ENCODE peak calls at places on chromosomes 1 and 21, in nine cellular contexts. One of them, this sample, is unnamed.

GRCh38 chr1:209319549-209319948 is 264.0 kb upstream of the CAMK1G start:
- DNase-seq in esophagus muscularis mucosa: no peak
- DNase-seq in brain microvascular endothelial cell: peak; percentile 24
- DNase-seq in neuronal stem cell: no peak
- DNase-seq in iPS DF 6.9: no peak
- DNase-seq in aorta: no peak
- DNase-seq in cardiac fibroblast: no peak
- DNase-seq in sigmoid colon: no peak
- DNase-seq in astrocyte of the spinal cord: no peak
- DNase-seq in this sample: no peak

GRCh38 chr1:9593147-9593491 is 4.4 kb downstream of the TMEM201 start:
- DNase-seq in neuronal stem cell: no peak
- DNase-seq in esophagus muscularis mucosa: no peak
- DNase-seq in aorta: no peak
- DNase-seq in iPS DF 6.9: no peak
- DNase-seq in cardiac fibroblast: no peak
- DNase-seq in astrocyte of the spinal cord: no peak
- DNase-seq in sigmoid colon: no peak
- DNase-seq in brain microvascular endothelial cell: no peak
- DNase-seq in this sample: no peak

GRCh38 chr1:61361971-61362370 is 279.6 kb downstream of the NFIA start:
- DNase-seq in esophagus muscularis mucosa: no peak
- DNase-seq in brain microvascular endothelial cell: no peak
- DNase-seq in astrocyte of the spinal cord: no peak
- DNase-seq in cardiac fibroblast: no peak
- DNase-seq in sigmoid colon: no peak
- DNase-seq in aorta: no peak
- DNase-seq in neuronal stem cell: no peak
- DNase-seq in iPS DF 6.9: no peak
- DNase-seq in this sample: no peak

GRCh38 chr1:25054526-25054925 is 124.5 kb upstream of the RUNX3 start:
- DNase-seq in astrocyte of the spinal cord: no peak
- DNase-seq in cardiac fibroblast: no peak
- DNase-seq in brain microvascular endothelial cell: no peak
- DNase-seq in neuronal stem cell: no peak
- DNase-seq in sigmoid colon: no peak
- DNase-seq in esophagus muscularis mucosa: no peak
- DNase-seq in aorta: no peak
- DNase-seq in iPS DF 6.9: no peak
- DNase-seq in this sample: no peak

GRCh38 chr1:151839457-151840409 is at the start of gene C2CD4D:
- DNase-seq in sigmoid colon: no peak
- DNase-seq in aorta: peak; percentile 50
- DNase-seq in neuronal stem cell: peak; percentile 53
- DNase-seq in brain microvascular endothelial cell: no peak
- DNase-seq in cardiac fibroblast: no peak
- DNase-seq in astrocyte of the spinal cord: no peak
- DNase-seq in esophagus muscularis mucosa: no peak
- DNase-seq in iPS DF 6.9: no peak
- DNase-seq in this sample: no peak

GRCh38 chr1:206693592-206693991 is 8.9 kb downstream of the MAPKAPK2 start:
- DNase-seq in iPS DF 6.9: no peak
- DNase-seq in brain microvascular endothelial cell: peak; percentile 64
- DNase-seq in astrocyte of the spinal cord: peak; percentile 70
- DNase-seq in sigmoid colon: peak; percentile 75
- DNase-seq in cardiac fibroblast: no peak
- DNase-seq in aorta: peak; percentile 78
- DNase-seq in neuronal stem cell: no peak
- DNase-seq in esophagus muscularis mucosa: no peak
- DNase-seq in this sample: peak; percentile 71

GRCh38 chr1:96945509-96946084 is 224.0 kb downstream of the PTBP2 start:
- DNase-seq in brain microvascular endothelial cell: no peak
- DNase-seq in neuronal stem cell: no peak
- DNase-seq in sigmoid colon: no peak
- DNase-seq in astrocyte of the spinal cord: no peak
- DNase-seq in aorta: no peak
- DNase-seq in iPS DF 6.9: no peak
- DNase-seq in esophagus muscularis mucosa: no peak
- DNase-seq in cardiac fibroblast: peak; percentile 13
- DNase-seq in this sample: peak; percentile 13

GRCh38 chr21:30615199-30615598 is 1.0 kb upstream of the KRTAP20-1 start:
- DNase-seq in astrocyte of the spinal cord: no peak
- DNase-seq in neuronal stem cell: no peak
- DNase-seq in esophagus muscularis mucosa: no peak
- DNase-seq in aorta: no peak
- DNase-seq in iPS DF 6.9: no peak
- DNase-seq in cardiac fibroblast: no peak
- DNase-seq in brain microvascular endothelial cell: no peak
- DNase-seq in sigmoid colon: no peak
- DNase-seq in this sample: no peak

GRCh38 chr1:25569599-25570458 is 26.4 kb downstream of the LDLRAP1 start:
- DNase-seq in iPS DF 6.9: no peak
- DNase-seq in astrocyte of the spinal cord: no peak
- DNase-seq in cardiac fibroblast: peak; percentile 30
- DNase-seq in aorta: no peak
- DNase-seq in brain microvascular endothelial cell: no peak
- DNase-seq in neuronal stem cell: no peak
- DNase-seq in esophagus muscularis mucosa: no peak
- DNase-seq in sigmoid colon: no peak
- DNase-seq in this sample: no peak

GRCh38 chr21:37060296-37060695 is 12.6 kb downstream of the PIGP start:
- DNase-seq in brain microvascular endothelial cell: peak; percentile 98
- DNase-seq in iPS DF 6.9: no peak
- DNase-seq in sigmoid colon: no peak
- DNase-seq in esophagus muscularis mucosa: no peak
- DNase-seq in cardiac fibroblast: peak; percentile 94
- DNase-seq in neuronal stem cell: no peak
- DNase-seq in astrocyte of the spinal cord: peak; percentile 99
- DNase-seq in aorta: no peak
- DNase-seq in this sample: peak; percentile 86

GRCh38 chr1:36157115-36157903 is 1.3 kb downstream of the MAP7D1 start:
- DNase-seq in cardiac fibroblast: peak; percentile 47
- DNase-seq in neuronal stem cell: no peak
- DNase-seq in sigmoid colon: no peak
- DNase-seq in esophagus muscularis mucosa: no peak
- DNase-seq in astrocyte of the spinal cord: no peak
- DNase-seq in iPS DF 6.9: no peak
- DNase-seq in brain microvascular endothelial cell: peak; percentile 12
- DNase-seq in aorta: no peak
- DNase-seq in this sample: no peak

GRCh38 chr1:156490401-156491032 is 10.1 kb downstream of the MEF2D start:
- DNase-seq in astrocyte of the spinal cord: no peak
- DNase-seq in neuronal stem cell: no peak
- DNase-seq in cardiac fibroblast: no peak
- DNase-seq in brain microvascular endothelial cell: no peak
- DNase-seq in iPS DF 6.9: no peak
- DNase-seq in sigmoid colon: no peak
- DNase-seq in aorta: peak; percentile 69
- DNase-seq in esophagus muscularis mucosa: no peak
- DNase-seq in this sample: no peak
- H3K4me3 ChIP-seq in astrocyte of the spinal cord: no peak overlapping the region
- H3K4me3 ChIP-seq in neuronal stem cell: no peak overlapping the region
- H3K4me3 ChIP-seq in cardiac fibroblast: no peak overlapping the region
- H3K4me3 ChIP-seq in brain microvascular endothelial cell: no peak overlapping the region
- H3K4me3 ChIP-seq in iPS DF 6.9: no peak overlapping the region
- H3K4me3 ChIP-seq in sigmoid colon: peak overlapping the region; percentile 41
- H3K4me3 ChIP-seq in aorta: peak overlapping the region; percentile 1
- H3K4me3 ChIP-seq in esophagus muscularis mucosa: peak overlapping the region; percentile 42
- H3K4me3 ChIP-seq in this sample: peak overlapping the region; percentile 35

GRCh38 chr21:29303301-29303700 is 4.6 kb downstream of the BACH1 start:
- DNase-seq in aorta: no peak
- DNase-seq in iPS DF 6.9: no peak
- DNase-seq in astrocyte of the spinal cord: no peak
- DNase-seq in brain microvascular endothelial cell: no peak
- DNase-seq in esophagus muscularis mucosa: no peak
- DNase-seq in neuronal stem cell: no peak
- DNase-seq in cardiac fibroblast: no peak
- DNase-seq in sigmoid colon: no peak
- DNase-seq in this sample: no peak
- H3K4me3 ChIP-seq in aorta: no peak overlapping the region
- H3K4me3 ChIP-seq in iPS DF 6.9: no peak overlapping the region
- H3K4me3 ChIP-seq in astrocyte of the spinal cord: no peak overlapping the region
- H3K4me3 ChIP-seq in brain microvascular endothelial cell: peak overlapping the region; percentile 69
- H3K4me3 ChIP-seq in esophagus muscularis mucosa: no peak overlapping the region
- H3K4me3 ChIP-seq in neuronal stem cell: no peak overlapping the region
- H3K4me3 ChIP-seq in cardiac fibroblast: no peak overlapping the region
- H3K4me3 ChIP-seq in sigmoid colon: no peak overlapping the region
- H3K4me3 ChIP-seq in this sample: no peak overlapping the region

GRCh38 chr1:111671849-111672248 is 52.3 kb downstream of the RAP1A start:
- DNase-seq in cardiac fibroblast: no peak
- DNase-seq in sigmoid colon: no peak
- DNase-seq in aorta: no peak
- DNase-seq in iPS DF 6.9: no peak
- DNase-seq in esophagus muscularis mucosa: no peak
- DNase-seq in brain microvascular endothelial cell: no peak
- DNase-seq in neuronal stem cell: no peak
- DNase-seq in astrocyte of the spinal cord: no peak
- DNase-seq in this sample: no peak

GRCh38 chr1:111672338-111672737 is 52.7 kb downstream of the RAP1A start:
- DNase-seq in aorta: no peak
- DNase-seq in astrocyte of the spinal cord: no peak
- DNase-seq in cardiac fibroblast: no peak
- DNase-seq in brain microvascular endothelial cell: no peak
- DNase-seq in neuronal stem cell: no peak
- DNase-seq in sigmoid colon: no peak
- DNase-seq in esophagus muscularis mucosa: no peak
- DNase-seq in iPS DF 6.9: no peak
- DNase-seq in this sample: peak; percentile 42

GRCh38 chr1:111679541-111679940 is 59.7 kb downstream of the INKA2 start:
- DNase-seq in brain microvascular endothelial cell: no peak
- DNase-seq in iPS DF 6.9: no peak
- DNase-seq in neuronal stem cell: no peak
- DNase-seq in astrocyte of the spinal cord: no peak
- DNase-seq in esophagus muscularis mucosa: no peak
- DNase-seq in sigmoid colon: no peak
- DNase-seq in cardiac fibroblast: no peak
- DNase-seq in aorta: no peak
- DNase-seq in this sample: no peak

DNA sequence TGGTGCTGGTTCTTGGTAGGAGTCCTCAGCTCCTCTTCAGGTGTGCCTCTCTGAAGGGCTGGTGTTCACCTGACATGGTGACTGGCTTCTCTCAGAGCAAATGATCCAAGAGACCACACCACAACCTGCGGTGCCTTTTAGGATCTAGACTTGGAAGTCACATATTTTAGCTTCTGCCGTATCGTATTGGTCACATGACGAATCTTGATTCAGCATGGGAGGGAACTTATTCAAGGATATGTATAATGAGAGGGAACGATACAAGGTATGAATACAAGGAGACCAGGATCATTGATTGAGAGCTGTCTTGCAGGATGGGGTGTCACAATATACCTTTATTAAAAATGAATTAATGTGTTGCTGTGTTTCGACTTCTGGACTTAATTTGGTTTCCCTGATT is 58.0 kb downstream of the RAP1A start:
- DNase-seq in astrocyte of the spinal cord: no peak
- DNase-seq in sigmoid colon: no peak
- DNase-seq in esophagus muscularis mucosa: no peak
- DNase-seq in iPS DF 6.9: no peak
- DNase-seq in neuronal stem cell: no peak
- DNase-seq in brain microvascular endothelial cell: no peak
- DNase-seq in aorta: no peak
- DNase-seq in cardiac fibroblast: no peak
- DNase-seq in this sample: no peak
- H3K4me3 ChIP-seq in astrocyte of the spinal cord: no peak overlapping the region
- H3K4me3 ChIP-seq in sigmoid colon: no peak overlapping the region
- H3K4me3 ChIP-seq in esophagus muscularis mucosa: no peak overlapping the region
- H3K4me3 ChIP-seq in iPS DF 6.9: no peak overlapping the region
- H3K4me3 ChIP-seq in neuronal stem cell: no peak overlapping the region
- H3K4me3 ChIP-seq in brain microvascular endothelial cell: no peak overlapping the region
- H3K4me3 ChIP-seq in aorta: no peak overlapping the region
- H3K4me3 ChIP-seq in cardiac fibroblast: no peak overlapping the region
- H3K4me3 ChIP-seq in this sample: no peak overlapping the region

GRCh38 chr1:208252126-208252853 is 8.1 kb upstream of the PLXNA2 start:
- DNase-seq in aorta: no peak
- DNase-seq in iPS DF 6.9: no peak
- DNase-seq in neuronal stem cell: no peak
- DNase-seq in sigmoid colon: no peak
- DNase-seq in esophagus muscularis mucosa: no peak
- DNase-seq in brain microvascular endothelial cell: no peak
- DNase-seq in cardiac fibroblast: no peak
- DNase-seq in astrocyte of the spinal cord: no peak
- DNase-seq in this sample: no peak

GRCh38 chr1:208251015-208251414 is 6.8 kb upstream of the PLXNA2 start:
- DNase-seq in cardiac fibroblast: no peak
- DNase-seq in brain microvascular endothelial cell: no peak
- DNase-seq in sigmoid colon: no peak
- DNase-seq in neuronal stem cell: no peak
- DNase-seq in aorta: no peak
- DNase-seq in astrocyte of the spinal cord: no peak
- DNase-seq in esophagus muscularis mucosa: no peak
- DNase-seq in iPS DF 6.9: no peak
- DNase-seq in this sample: no peak

GRCh38 chr1:208254376-208254775 is 10.2 kb upstream of the PLXNA2 start:
- DNase-seq in astrocyte of the spinal cord: no peak
- DNase-seq in cardiac fibroblast: peak; percentile 54
- DNase-seq in sigmoid colon: no peak
- DNase-seq in brain microvascular endothelial cell: no peak
- DNase-seq in aorta: no peak
- DNase-seq in iPS DF 6.9: no peak
- DNase-seq in neuronal stem cell: no peak
- DNase-seq in esophagus muscularis mucosa: no peak
- DNase-seq in this sample: peak; percentile 78

GRCh38 chr1:208254862-208255261 is 10.7 kb upstream of the PLXNA2 start:
- DNase-seq in esophagus muscularis mucosa: no peak
- DNase-seq in astrocyte of the spinal cord: peak; percentile 58
- DNase-seq in iPS DF 6.9: no peak
- DNase-seq in cardiac fibroblast: peak; percentile 66
- DNase-seq in brain microvascular endothelial cell: peak; percentile 33
- DNase-seq in neuronal stem cell: no peak
- DNase-seq in sigmoid colon: no peak
- DNase-seq in aorta: no peak
- DNase-seq in this sample: peak; percentile 73

GRCh38 chr1:208253177-208253576 is 9.0 kb upstream of the PLXNA2 start:
- DNase-seq in astrocyte of the spinal cord: no peak
- DNase-seq in sigmoid colon: no peak
- DNase-seq in cardiac fibroblast: no peak
- DNase-seq in esophagus muscularis mucosa: no peak
- DNase-seq in iPS DF 6.9: no peak
- DNase-seq in neuronal stem cell: no peak
- DNase-seq in aorta: no peak
- DNase-seq in brain microvascular endothelial cell: no peak
- DNase-seq in this sample: no peak
- H3K4me3 ChIP-seq in astrocyte of the spinal cord: no peak overlapping the region
- H3K4me3 ChIP-seq in sigmoid colon: no peak overlapping the region
- H3K4me3 ChIP-seq in cardiac fibroblast: no peak overlapping the region
- H3K4me3 ChIP-seq in esophagus muscularis mucosa: no peak overlapping the region
- H3K4me3 ChIP-seq in iPS DF 6.9: no peak overlapping the region
- H3K4me3 ChIP-seq in neuronal stem cell: no peak overlapping the region
- H3K4me3 ChIP-seq in aorta: no peak overlapping the region
- H3K4me3 ChIP-seq in brain microvascular endothelial cell: no peak overlapping the region
- H3K4me3 ChIP-seq in this sample: no peak overlapping the region

GRCh38 chr1:211808475-211808874 is 22.1 kb downstream of the LPGAT1 start:
- DNase-seq in brain microvascular endothelial cell: no peak
- DNase-seq in astrocyte of the spinal cord: no peak
- DNase-seq in aorta: no peak
- DNase-seq in cardiac fibroblast: no peak
- DNase-seq in esophagus muscularis mucosa: no peak
- DNase-seq in neuronal stem cell: no peak
- DNase-seq in sigmoid colon: no peak
- DNase-seq in iPS DF 6.9: no peak
- DNase-seq in this sample: no peak

GRCh38 chr1:211800925-211801607 is 29.5 kb downstream of the LPGAT1 start:
- DNase-seq in esophagus muscularis mucosa: no peak
- DNase-seq in sigmoid colon: no peak
- DNase-seq in neuronal stem cell: no peak
- DNase-seq in aorta: no peak
- DNase-seq in astrocyte of the spinal cord: no peak
- DNase-seq in cardiac fibroblast: no peak
- DNase-seq in iPS DF 6.9: no peak
- DNase-seq in brain microvascular endothelial cell: no peak
- DNase-seq in this sample: no peak

GRCh38 chr1:211804915-211805314 is 25.6 kb downstream of the LPGAT1 start:
- DNase-seq in brain microvascular endothelial cell: no peak
- DNase-seq in aorta: no peak
- DNase-seq in esophagus muscularis mucosa: no peak
- DNase-seq in iPS DF 6.9: no peak
- DNase-seq in sigmoid colon: no peak
- DNase-seq in astrocyte of the spinal cord: no peak
- DNase-seq in cardiac fibroblast: no peak
- DNase-seq in neuronal stem cell: no peak
- DNase-seq in this sample: no peak
- H3K4me3 ChIP-seq in brain microvascular endothelial cell: no peak overlapping the region
- H3K4me3 ChIP-seq in aorta: no peak overlapping the region
- H3K4me3 ChIP-seq in esophagus muscularis mucosa: no peak overlapping the region
- H3K4me3 ChIP-seq in iPS DF 6.9: no peak overlapping the region
- H3K4me3 ChIP-seq in sigmoid colon: no peak overlapping the region
- H3K4me3 ChIP-seq in astrocyte of the spinal cord: no peak overlapping the region
- H3K4me3 ChIP-seq in cardiac fibroblast: no peak overlapping the region
- H3K4me3 ChIP-seq in neuronal stem cell: no peak overlapping the region
- H3K4me3 ChIP-seq in this sample: no peak overlapping the region